ENCODE peak calls at places on chromosomes 11 and 22, in four cellular contexts. M, I, H and K are unnamed samples.

GRCh38 chr11:10592331-10592730 is 23.9 kb upstream of the LYVE1 start:
- DNase-seq in I (no peak), M (no peak), H (no peak), K (no peak)

GRCh38 chr11:33775064-33775807 is 916 bp upstream of the FBXO3 start:
- DNase-seq in H (no peak), M (no peak), I (no peak), K (no peak)

GRCh38 chr22:28411125-28411524 is 268.5 kb downstream of the TTC28 start:
- DNase-seq in M (no peak), I (no peak), H (no peak), K (no peak)

GRCh38 chr11:94217705-94218104 is 86.7 kb upstream of the IZUMO1R start:
- DNase-seq in M (no peak), I (no peak), H (no peak), K (no peak)

GRCh38 chr11:76680517-76681425 is 10.2 kb upstream of the LRRC32 start:
- DNase-seq in I (peak; percentile 86), M (peak; percentile 85), H (peak; percentile 90), K (no peak)

GRCh38 chr11:31807791-31808074 is 3.4 kb downstream of the PAX6 start:
- DNase-seq in I (no peak), M (no peak), H (no peak), K (no peak)

GRCh38 chr11:66854729-66855211 is 2.1 kb upstream of the LRFN4 start:
- DNase-seq in M (peak; percentile 73), H (no peak), I (peak; percentile 63), K (peak; percentile 77)

GRCh38 chr11:70322653-70323052 is 52.2 kb downstream of the PPFIA1 start:
- DNase-seq in H (peak; percentile 56), M (no peak), I (no peak), K (no peak)

GRCh38 chr11:109939176-109939810 is 153.9 kb upstream of the ZC3H12C start:
- DNase-seq in H (peak; percentile 89), M (no peak), I (no peak), K (no peak)

GRCh38 chr22:24827305-24827704 is 21.3 kb downstream of the SGSM1 start:
- DNase-seq in I (no peak), H (no peak), M (peak; percentile 65), K (no peak)

GRCh38 chr11:65429724-65430405 is 7.3 kb downstream of the NEAT1 start:
- DNase-seq in M (peak; percentile 91), H (no peak), I (peak; percentile 89), K (peak; percentile 93)

GRCh38 chr11:119683783-119684182 is 45.2 kb downstream of the NECTIN1 start:
- DNase-seq in H (no peak), I (no peak), M (no peak), K (no peak)

GRCh38 chr11:11450744-11451362 is 97.8 kb upstream of the CSNK2A3 start:
- DNase-seq in H (no peak), M (no peak), I (no peak), K (no peak)

GRCh38 chr11:130428271-130428670 is at the start of gene ADAMTS8:
- DNase-seq in M (no peak), H (peak; percentile 61), I (no peak), K (no peak)

GRCh38 chr22:20271114-20271994 is 3.2 kb upstream of the RTN4R start:
- DNase-seq in M (no peak), H (no peak), I (no peak), K (no peak)

GRCh38 chr11:2807801-2808241 is 77.8 kb downstream of the CDKN1C start:
- DNase-seq in H (no peak), I (peak; percentile 75), M (peak; percentile 41), K (peak; percentile 61)

GRCh38 chr11:83403990-83404389 is 117.8 kb upstream of the CCDC90B start:
- DNase-seq in M (no peak), H (no peak), I (no peak), K (no peak)

GRCh38 chr11:110857885-110858555 is 145.8 kb upstream of the ARHGAP20 start:
- DNase-seq in I (no peak), H (no peak), M (no peak), K (no peak)

GRCh38 chr11:92332986-92333385 is 108.4 kb downstream of the FAT3 start:
- DNase-seq in M (no peak), H (no peak), I (no peak), K (no peak)

GRCh38 chr11:15104166-15104565 is 10.6 kb upstream of the INSC start:
- DNase-seq in I (no peak), H (no peak), M (no peak), K (no peak)

GRCh38 chr11:94171693-94172440 is 43.2 kb downstream of the PANX1 start:
- DNase-seq in I (no peak), H (peak; percentile 52), M (no peak), K (no peak)

GRCh38 chr11:65851083-65851579 is 6.8 kb downstream of the CFL1 start:
- DNase-seq in H (no peak), I (no peak), M (no peak), K (no peak)

GRCh38 chr11:118175031-118175531 is 1.4 kb downstream of the SCN2B start:
- DNase-seq in H (no peak), M (no peak), I (no peak), K (no peak)

GRCh38 chr11:130272336-130272735 is 42.4 kb downstream of the ZBTB44 start:
- DNase-seq in M (no peak), I (no peak), H (no peak), K (no peak)

GRCh38 chr11:12222099-12222751 is 111.8 kb downstream of the MICAL2 start:
- DNase-seq in M (no peak), I (peak; percentile 85), H (no peak), K (no peak)

GRCh38 chr22:50146440-50147228 is 23.9 kb upstream of the PANX2 start:
- DNase-seq in I (peak; percentile 81), M (no peak), H (peak; percentile 58), K (peak; percentile 83)

GRCh38 chr11:78860720-78861422 is 286.2 kb upstream of the NARS2 start:
- DNase-seq in H (peak; percentile 76), I (no peak), M (no peak), K (no peak)

GRCh38 chr11:1484716-1485503 is 1.7 kb downstream of the MOB2 start:
- DNase-seq in M (peak; percentile 69), H (no peak), I (peak; percentile 78), K (peak; percentile 67)

GRCh38 chr11:68002943-68003845 is 703 bp downstream of the UNC93B1 start:
- DNase-seq in M (peak; percentile 96), H (peak; percentile 51), I (no peak), K (peak; percentile 89)

GRCh38 chr11:129733384-129733783 is 82.3 kb upstream of the TMEM45B start:
- DNase-seq in M (no peak), H (no peak), I (no peak), K (peak; percentile 24)

GRCh38 chr22:21051836-21052400 is 6.2 kb downstream of the LRRC74B start:
- DNase-seq in H (no peak), M (peak; percentile 45), I (no peak), K (peak; percentile 28)

GRCh38 chr11:119338318-119338890 is 2.3 kb downstream of the C1QTNF5 start:
- DNase-seq in M (peak; percentile 88), I (peak; percentile 88), H (peak; percentile 88), K (peak; percentile 87)

GRCh38 chr11:119935341-119935925 is 202.5 kb downstream of the TRIM29 start:
- DNase-seq in I (no peak), M (peak; percentile 35), H (no peak), K (no peak)

GRCh38 chr11:105757107-105757506 is 147.2 kb downstream of the GRIA4 start:
- DNase-seq in M (no peak), H (no peak), I (no peak), K (no peak)

DNA sequence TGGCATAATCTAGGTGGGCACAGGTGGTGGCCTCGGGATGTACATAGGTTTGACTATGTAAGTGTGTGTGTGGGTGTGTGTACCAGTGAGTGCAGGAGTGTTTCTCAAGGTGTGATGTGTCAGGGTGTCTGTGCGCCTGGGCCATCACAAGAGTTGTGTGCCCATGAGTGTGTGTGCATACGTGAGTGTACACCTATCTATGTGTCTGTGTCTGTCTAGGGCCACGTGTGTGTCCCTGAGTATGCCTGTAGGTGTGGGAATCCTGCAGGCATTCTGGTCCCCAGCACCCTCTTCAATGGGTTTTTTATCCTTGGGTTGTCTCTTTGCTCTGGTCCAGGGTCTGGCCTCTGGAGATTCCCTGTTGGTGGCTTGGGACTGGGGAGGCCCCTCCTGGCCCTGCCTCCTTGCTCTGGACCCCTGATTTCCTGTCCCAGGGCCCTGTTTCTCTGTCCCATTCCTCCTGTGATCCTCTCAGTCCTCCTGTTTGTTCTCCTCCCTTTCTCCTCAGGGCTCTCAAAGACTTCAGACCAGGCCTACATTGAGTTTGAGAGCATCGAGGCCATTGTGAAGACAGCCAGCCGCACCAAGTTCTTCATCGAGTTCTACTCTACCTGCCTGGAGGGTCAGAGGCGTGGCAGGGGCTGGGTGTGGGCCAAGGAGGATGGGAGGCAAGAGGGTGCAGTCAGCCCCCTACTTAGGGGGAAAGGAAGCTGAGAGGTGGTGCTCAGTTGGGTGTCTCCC is 9.4 kb downstream of the INPPL1 start:
- DNase-seq in H (no peak), M (peak; percentile 53), I (peak; percentile 52), K (no peak)
- H3K36me3 ChIP-seq in H (peaks cover 81% of the 10 kb centered on the region), M (peaks cover 4% of the 10 kb centered on the region), I (peaks cover 76% of the 10 kb centered on the region), K (peaks cover 72% of the 10 kb centered on the region)

GRCh38 chr22:42437488-42438292 is 5.5 kb upstream of the NFAM1 start:
- DNase-seq in M (peak; percentile 95), I (peak; percentile 87), H (peak; percentile 80), K (peak; percentile 96)

GRCh38 chr22:42439021-42439420 is 6.8 kb upstream of the NFAM1 start:
- DNase-seq in M (no peak), I (no peak), H (no peak), K (no peak)

GRCh38 chr22:42438293-42438650 is 6.1 kb upstream of the NFAM1 start:
- DNase-seq in I (no peak), H (no peak), M (no peak), K (no peak)

GRCh38 chr22:42440728-42441127 is 8.5 kb upstream of the NFAM1 start:
- DNase-seq in M (no peak), H (no peak), I (no peak), K (no peak)

GRCh38 chr22:42439821-42440674 is 7.8 kb upstream of the NFAM1 start:
- DNase-seq in H (no peak), I (no peak), M (peak; percentile 84), K (peak; percentile 88)
- H3K27ac ChIP-seq in H (no peak overlapping the region), I (peak overlapping the region; percentile 33), M (peak overlapping the region; percentile 87), K (peak overlapping the region; percentile 58)

GRCh38 chr11:86800956-86801264 is 568 bp downstream of the PRSS23 start:
- DNase-seq in M (no peak), H (no peak), I (no peak), K (no peak)
- H3K4me3 ChIP-seq in M (peak overlapping the region; percentile 75), H (peak overlapping the region; percentile 79), I (peak overlapping the region; percentile 69), K (peak overlapping the region; percentile 73)

GRCh38 chr22:46092646-46093410 is 57.5 kb upstream of the PPARA start:
- DNase-seq in I (no peak), M (peak; percentile 44), H (no peak), K (peak; percentile 67)

GRCh38 chr22:46090631-46091201 is 59.6 kb upstream of the PPARA start:
- DNase-seq in M (peak; percentile 35), H (no peak), I (peak; percentile 74), K (peak; percentile 65)

GRCh38 chr22:46091277-46091977 is 58.9 kb upstream of the PPARA start:
- DNase-seq in H (no peak), M (peak; percentile 39), I (no peak), K (peak; percentile 50)

GRCh38 chr22:46093796-46094195 is 56.5 kb upstream of the PPARA start:
- DNase-seq in M (no peak), H (no peak), I (no peak), K (no peak)

DNA sequence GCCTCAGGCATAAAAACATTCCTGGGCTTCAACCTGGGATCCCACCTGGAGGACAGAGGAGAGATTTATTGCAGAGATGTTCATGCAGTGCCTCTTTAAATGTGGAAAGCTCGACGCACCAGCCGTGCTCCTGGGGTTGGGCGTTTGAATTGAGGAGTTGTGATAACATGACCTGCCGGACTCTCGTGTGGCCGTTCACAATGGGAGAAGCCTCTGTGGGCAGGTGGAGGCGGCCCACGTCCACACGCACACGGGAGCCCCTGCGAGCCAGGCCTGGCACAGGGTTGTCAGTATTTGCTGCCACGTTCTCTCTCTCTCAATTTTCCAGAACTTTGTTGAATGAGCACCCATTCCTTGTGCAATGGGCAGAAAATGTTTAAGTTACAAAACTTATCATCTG is 58.3 kb upstream of the PPARA start:
- DNase-seq in H (no peak), M (peak; percentile 28), I (no peak), K (peak; percentile 55)
- H3K36me3 ChIP-seq in H (no peaks in the 10 kb centered on the region), M (no peaks in the 10 kb centered on the region), I (peaks cover 10% of the 10 kb centered on the region), K (peaks cover 19% of the 10 kb centered on the region)